ENCODE peak calls at places on chromosome 17, in nine cellular contexts. S, E, X, Q, L, D, A, I and O are unnamed samples. For H3K4me1, the result is how much of the 10 kb centered on the place peaks cover.

GRCh38 chr17:10117085-10117484 is 81.3 kb downstream of the GAS7 start:
- DNase-seq in X (no peak), S (no peak), A (no peak), I (no peak), E (no peak), Q (no peak), D (no peak), L (no peak), O (no peak)

GRCh38 chr17:43962479-43962878 is 8.7 kb upstream of the PYY start:
- DNase-seq in Q (peak), X (no peak), A (no peak), E (no peak), L (no peak), I (no peak), D (no peak), S (no peak), O (no peak)

GRCh38 chr17:70144260-70144846 is 25.0 kb upstream of the KCNJ2 start:
- DNase-seq in Q (no peak), D (no peak), A (no peak), I (no peak), L (no peak), S (no peak), E (no peak), X (no peak), O (peak)

GRCh38 chr17:55334285-55334684 is 69.5 kb downstream of the HLF start:
- DNase-seq in I (no peak), E (no peak), X (no peak), A (no peak), S (no peak), L (no peak), D (no peak), Q (no peak), O (no peak)

GRCh38 chr17:7856840-7857723 is at the start of gene NAA38:
- DNase-seq in L (peak), E (peak), S (peak), A (peak), X (peak), D (peak), I (peak), Q (peak), O (peak)

GRCh38 chr17:59406808-59407381 is 75.4 kb downstream of the YPEL2 start:
- DNase-seq in I (no peak), D (no peak), L (no peak), X (no peak), A (no peak), E (no peak), Q (no peak), S (no peak), O (no peak)

GRCh38 chr17:49029841-49030240 is 32.7 kb downstream of the IGF2BP1 start:
- DNase-seq in L (no peak), Q (no peak), S (no peak), A (no peak), E (no peak), I (no peak), D (no peak), X (no peak), O (no peak)

GRCh38 chr17:29930399-29931010 is 477 bp upstream of the SSH2 start:
- DNase-seq in A (no peak), E (no peak), L (no peak), D (no peak), Q (no peak), X (no peak), S (no peak), I (no peak), O (no peak)

GRCh38 chr17:77095461-77095860 is 45.3 kb upstream of the SEC14L1 start:
- DNase-seq in Q (no peak), L (no peak), A (no peak), E (no peak), X (no peak), S (no peak), D (no peak), I (no peak), O (no peak)

GRCh38 chr17:77090476-77090875 is 50.3 kb upstream of the SEC14L1 start:
- DNase-seq in X (no peak), I (no peak), A (no peak), Q (no peak), S (no peak), D (no peak), L (no peak), E (no peak), O (peak)

GRCh38 chr17:77089118-77089477 is 51.7 kb upstream of the SEC14L1 start:
- DNase-seq in I (no peak), X (no peak), L (no peak), Q (no peak), D (no peak), S (peak), A (no peak), E (no peak), O (peak)

GRCh38 chr17:77088455-77089117 is 52.2 kb upstream of the SEC14L1 start:
- DNase-seq in I (peak), Q (peak), S (peak), X (peak), D (peak), L (peak), A (peak), E (peak), O (peak)

GRCh38 chr17:77092025-77092424 is 48.7 kb upstream of the SEC14L1 start:
- DNase-seq in L (no peak), D (no peak), Q (no peak), E (no peak), I (no peak), X (no peak), A (no peak), S (no peak), O (no peak)
- H3K4me1 ChIP-seq in L (under half), D (under half), Q (under half), E (under half), I (under half), X (half or more), A (under half), S (half or more), O (under half)

GRCh38 chr17:65542067-65542466 is 19.4 kb downstream of the AXIN2 start:
- DNase-seq in E (no peak), I (no peak), Q (no peak), L (no peak), S (no peak), D (no peak), X (no peak), A (no peak), O (no peak)
- H3K4me1 ChIP-seq in E (under half), I (under half), Q (under half), L (under half), S (under half), D (under half), X (under half), A (under half), O (under half)

GRCh38 chr17:39701012-39701783 is 1.3 kb downstream of the ERBB2 start:
- DNase-seq in A (no peak), S (peak), Q (no peak), D (no peak), L (no peak), X (no peak), E (no peak), I (peak), O (no peak)
- H3K4me1 ChIP-seq in A (under half), S (half or more), Q (half or more), D (under half), L (under half), X (half or more), E (under half), I (under half), O (under half)

DNA sequence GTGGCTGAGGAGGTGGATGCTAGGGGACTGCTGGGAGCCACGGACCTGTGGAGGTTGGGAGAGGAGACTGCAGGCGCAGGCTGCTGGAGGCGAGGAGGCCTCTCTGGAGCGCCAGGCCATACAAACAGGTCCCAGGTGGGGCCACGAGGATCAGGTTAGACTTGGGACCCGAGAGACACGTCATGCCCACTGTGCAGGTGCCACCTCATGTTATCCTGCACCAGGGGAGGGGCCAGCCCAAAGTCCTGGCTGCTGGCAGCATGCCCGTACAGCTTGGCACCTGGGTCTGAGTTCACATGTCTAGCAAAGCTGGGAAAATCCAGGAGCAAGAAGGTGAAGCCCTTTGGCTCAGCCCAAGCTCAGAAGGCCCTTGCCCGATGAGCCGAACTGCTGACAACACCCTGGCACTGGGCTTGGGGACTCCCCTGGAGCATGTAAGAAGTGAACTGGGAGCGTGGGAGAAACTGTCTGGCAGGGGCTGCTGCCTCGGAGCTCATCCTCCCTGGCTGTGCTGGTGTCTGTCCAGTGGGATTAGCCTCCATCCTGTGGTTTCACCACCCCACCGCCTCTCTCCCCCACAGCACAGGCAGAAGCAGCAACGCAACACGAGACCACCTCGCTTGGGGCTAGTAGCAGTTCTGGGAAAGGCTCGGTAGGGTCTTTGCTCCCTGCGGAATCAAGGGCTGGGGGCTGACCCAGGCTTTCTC is 5.3 kb downstream of the ARHGDIA start:
- DNase-seq in E (no peak), X (no peak), Q (peak), I (no peak), A (peak), S (peak), D (no peak), L (no peak), O (no peak)
- H3K4me1 ChIP-seq in E (under half), X (half or more), Q (under half), I (under half), A (under half), S (half or more), D (half or more), L (under half), O (half or more)

GRCh38 chr17:74871329-74872076 is 1.3 kb downstream of the FDXR start:
- DNase-seq in A (no peak), E (no peak), I (no peak), S (no peak), D (no peak), L (no peak), Q (peak), X (no peak), O (no peak)

GRCh38 chr17:74873874-74874614 is 1.2 kb upstream of the FDXR start:
- DNase-seq in Q (peak), A (no peak), S (no peak), I (no peak), E (no peak), L (no peak), D (no peak), X (no peak), O (peak)

GRCh38 chr17:74872313-74873035 is at the start of gene FDXR:
- DNase-seq in L (no peak), S (no peak), I (no peak), Q (no peak), D (no peak), X (no peak), E (no peak), A (no peak), O (no peak)

GRCh38 chr17:74874615-74875037 is 1.8 kb upstream of the FDXR start:
- DNase-seq in A (no peak), I (no peak), L (no peak), X (no peak), D (no peak), E (no peak), S (no peak), Q (no peak), O (no peak)

GRCh38 chr17:74873036-74873873 is 461 bp upstream of the FDXR start:
- DNase-seq in S (peak), A (peak), E (peak), X (peak), L (peak), Q (peak), D (peak), I (peak), O (peak)
- H3K4me1 ChIP-seq in S (under half), A (under half), E (under half), X (under half), L (under half), Q (under half), D (under half), I (under half), O (under half)

GRCh38 chr17:1647802-1648581 is 1.7 kb downstream of the RILP start:
- DNase-seq in X (peak), S (peak), E (peak), I (no peak), A (no peak), D (peak), Q (peak), L (peak), O (no peak)
- H3K4me1 ChIP-seq in X (half or more), S (half or more), E (under half), I (under half), A (under half), D (under half), Q (under half), L (under half), O (under half)